ENCODE peak calls at places on chromosomes 2 and 18, in four cellular contexts. One of them, this sample, is unnamed.

GRCh38 chr2:140349695-140350094 is 1569.5 kb upstream of the NXPH2 start:
- DNase-seq in EL: no peak
- DNase-seq in WTC11: no peak
- DNase-seq in kidney epithelial cell: no peak
- DNase-seq in this sample: no peak

GRCh38 chr2:120630031-120630701 is 105.5 kb upstream of the GLI2 start:
- DNase-seq in kidney epithelial cell: no peak
- DNase-seq in WTC11: no peak
- DNase-seq in EL: no peak
- DNase-seq in this sample: no peak

GRCh38 chr2:238602223-238602945 is 175.7 kb downstream of the ASB1 start:
- DNase-seq in EL: no peak
- DNase-seq in kidney epithelial cell: no peak
- DNase-seq in WTC11: no peak
- DNase-seq in this sample: no peak

GRCh38 chr18:59833785-59834184 is 66.0 kb upstream of the PMAIP1 start:
- DNase-seq in EL: no peak
- DNase-seq in WTC11: no peak
- DNase-seq in kidney epithelial cell: no peak
- DNase-seq in this sample: no peak

GRCh38 chr2:30385327-30385726 is 61.7 kb upstream of the LCLAT1 start:
- DNase-seq in kidney epithelial cell: no peak
- DNase-seq in WTC11: peak; percentile 60
- DNase-seq in EL: peak; percentile 32
- DNase-seq in this sample: peak; percentile 14

GRCh38 chr2:30276455-30276911 is 45.1 kb downstream of the LBH start:
- DNase-seq in EL: no peak
- DNase-seq in WTC11: no peak
- DNase-seq in kidney epithelial cell: no peak
- DNase-seq in this sample: peak; percentile 61

GRCh38 chr2:85769236-85769986 is 15.6 kb downstream of the ATOH8 start:
- DNase-seq in EL: no peak
- DNase-seq in kidney epithelial cell: no peak
- DNase-seq in WTC11: peak; percentile 60
- DNase-seq in this sample: no peak

GRCh38 chr2:108588070-108588668 is 53.9 kb downstream of the LIMS1 start:
- DNase-seq in EL: no peak
- DNase-seq in kidney epithelial cell: no peak
- DNase-seq in WTC11: no peak
- DNase-seq in this sample: no peak

GRCh38 chr2:238320648-238321281 is 447 bp downstream of the TRAF3IP1 start:
- DNase-seq in kidney epithelial cell: no peak
- DNase-seq in EL: peak; percentile 29
- DNase-seq in WTC11: peak; percentile 36
- DNase-seq in this sample: no peak

GRCh38 chr2:127164761-127165538 is 55.1 kb downstream of the CYP27C1 start:
- DNase-seq in kidney epithelial cell: no peak
- DNase-seq in EL: no peak
- DNase-seq in WTC11: no peak
- DNase-seq in this sample: no peak

GRCh38 chr2:216653093-216653799 is 20.0 kb downstream of the IGFBP2 start:
- DNase-seq in kidney epithelial cell: no peak
- DNase-seq in EL: no peak
- DNase-seq in WTC11: no peak
- DNase-seq in this sample: no peak

GRCh38 chr2:105873721-105874120 is 129.0 kb downstream of the NCK2 start:
- DNase-seq in kidney epithelial cell: peak; percentile 63
- DNase-seq in WTC11: no peak
- DNase-seq in EL: peak; percentile 89
- DNase-seq in this sample: peak; percentile 71

GRCh38 chr2:190786404-190787166 is 94.0 kb upstream of the GLS start:
- DNase-seq in EL: peak; percentile 4
- DNase-seq in WTC11: no peak
- DNase-seq in kidney epithelial cell: no peak
- DNase-seq in this sample: peak; percentile 54

GRCh38 chr2:221494556-221494955 is 77.5 kb downstream of the EPHA4 start:
- DNase-seq in WTC11: no peak
- DNase-seq in EL: peak; percentile 41
- DNase-seq in kidney epithelial cell: no peak
- DNase-seq in this sample: peak; percentile 88

GRCh38 chr18:75139226-75139911 is 69.6 kb downstream of the PTGR3 start:
- DNase-seq in kidney epithelial cell: no peak
- DNase-seq in WTC11: no peak
- DNase-seq in EL: no peak
- DNase-seq in this sample: no peak

This sample was measured in NCI-H226.